ENCODE peak calls at places on chromosome 7, in six cellular contexts. S is DND-41, Y is SJCRH30, N is prostate gland, K is tibial artery, M is Peyer's patch. U is an unnamed sample.

GRCh38 chr7:876077-876971 is at the start of gene GET4:
- DNase-seq in S (peak; percentile 95), Y (peak; percentile 85), N (peak; percentile 97), K (peak; percentile 94), M (peak; percentile 95), U (peak; percentile 96)

GRCh38 chr7:92448185-92448747 is 984 bp downstream of the GATAD1 start:
- DNase-seq in S (peak; percentile 61), Y (peak; percentile 57), N (peak; percentile 44), K (peak; percentile 61), M (peak; percentile 57), U (no peak)

GRCh38 chr7:79781716-79782115 is 328.2 kb upstream of the MAGI2 start:
- DNase-seq in S (no peak), Y (no peak), N (no peak), K (no peak), M (no peak), U (no peak)

GRCh38 chr7:157253850-157254249 is 83.0 kb upstream of the DNAJB6 start:
- DNase-seq in S (no peak), Y (no peak), N (peak; percentile 90), K (no peak), M (no peak), U (peak; percentile 69)

GRCh38 chr7:109073543-109073942 is 503.9 kb downstream of the DNAJB9 start:
- DNase-seq in S (no peak), Y (no peak), N (no peak), K (no peak), M (no peak), U (no peak)

GRCh38 chr7:25777969-25778767 is 373.8 kb upstream of the NFE2L3 start:
- DNase-seq in S (no peak), Y (peak; percentile 96), N (no peak), K (no peak), M (no peak), U (peak; percentile 39)

GRCh38 chr7:141055146-141055545 is 18.7 kb upstream of the TMEM178B start:
- DNase-seq in S (no peak), Y (no peak), N (no peak), K (no peak), M (no peak), U (no peak)

GRCh38 chr7:25087855-25088254 is 37.2 kb downstream of the CYCS start:
- DNase-seq in S (no peak), Y (no peak), N (no peak), K (no peak), M (no peak), U (no peak)

GRCh38 chr7:91843831-91844230 is 36.7 kb downstream of the MTERF1 start:
- DNase-seq in S (no peak), Y (no peak), N (no peak), K (no peak), M (no peak), U (no peak)

GRCh38 chr7:155424301-155425010 is 33.5 kb upstream of the EN2 start:
- DNase-seq in S (no peak), Y (no peak), N (no peak), K (no peak), M (no peak), U (no peak)

GRCh38 chr7:100825215-100825671 is 2.1 kb downstream of the EPHB4 start:
- DNase-seq in S (no peak), Y (no peak), N (peak; percentile 53), K (no peak), M (no peak), U (no peak)

GRCh38 chr7:9776900-9777299 is 1196.8 kb upstream of the PHF14 start:
- DNase-seq in S (no peak), Y (peak; percentile 19), N (no peak), K (no peak), M (no peak), U (no peak)

GRCh38 chr7:28686418-28686800 is 271.7 kb downstream of the TRIL start:
- DNase-seq in S (no peak), Y (peak; percentile 73), N (no peak), K (no peak), M (no peak), U (no peak)

GRCh38 chr7:151271699-151272355 is 23.3 kb upstream of the SMARCD3 start:
- DNase-seq in S (peak; percentile 52), Y (no peak), N (peak; percentile 89), K (peak; percentile 90), M (no peak), U (peak; percentile 63)

GRCh38 chr7:157496426-157497275 is 159.8 kb downstream of the DNAJB6 start:
- DNase-seq in S (no peak), Y (no peak), N (no peak), K (peak; percentile 5), M (no peak), U (no peak)

GRCh38 chr7:140417456-140418155 is 13.7 kb downstream of the RAB19 start:
- DNase-seq in S (peak; percentile 60), Y (no peak), N (no peak), K (no peak), M (no peak), U (no peak)

GRCh38 chr7:126578338-126578737 is 674.4 kb downstream of the GRM8 start:
- DNase-seq in S (peak; percentile 18), Y (peak; percentile 92), N (no peak), K (no peak), M (no peak), U (no peak)

GRCh38 chr7:114760477-114760876 is 161.4 kb upstream of the MDFIC start:
- DNase-seq in S (no peak), Y (no peak), N (no peak), K (no peak), M (no peak), U (no peak)

GRCh38 chr7:15280078-15280734 is 281.6 kb downstream of the AGMO start:
- DNase-seq in S (no peak), Y (no peak), N (no peak), K (no peak), M (no peak), U (no peak)

GRCh38 chr7:102044641-102044983 is 227.2 kb downstream of the CUX1 start:
- DNase-seq in S (no peak), Y (no peak), N (no peak), K (no peak), M (no peak), U (no peak)
- H3K4me1 ChIP-seq in S (peaks cover 30% of the 10 kb centered on the region), Y (peaks cover 6% of the 10 kb centered on the region), N (no peaks in the 10 kb centered on the region), K (peaks cover 13% of the 10 kb centered on the region), M (no peaks in the 10 kb centered on the region), U (peaks cover 19% of the 10 kb centered on the region)

GRCh38 chr7:19853261-19853832 is 79.9 kb upstream of the TMEM196 start:
- DNase-seq in S (no peak), Y (no peak), N (no peak), K (no peak), M (no peak), U (no peak)

GRCh38 chr7:19852192-19852591 is 78.8 kb upstream of the TMEM196 start:
- DNase-seq in S (no peak), Y (no peak), N (no peak), K (no peak), M (no peak), U (no peak)

DNA sequence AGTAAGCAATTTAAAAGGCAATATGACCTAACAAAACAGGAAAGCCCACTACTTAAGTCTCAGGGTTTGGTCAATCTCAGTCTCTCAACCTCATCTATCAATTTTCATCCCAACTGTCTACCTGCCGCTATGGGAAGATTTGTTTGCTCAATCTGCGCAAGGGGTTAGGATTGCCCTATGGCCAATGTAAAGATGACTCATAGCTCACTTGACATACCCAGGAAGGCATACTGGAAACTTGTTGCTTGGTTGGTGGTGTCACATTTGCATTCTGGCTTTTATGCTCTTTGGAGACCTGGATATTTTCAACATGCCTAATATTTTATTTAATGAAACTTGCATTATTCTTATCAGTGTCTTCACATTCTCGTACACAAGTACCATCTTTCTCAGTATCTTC is 78.1 kb upstream of the TMEM196 start:
- DNase-seq in S (no peak), Y (no peak), N (no peak), K (no peak), M (no peak), U (no peak)
- H3K27ac ChIP-seq in S (no peak overlapping the region), Y (no peak overlapping the region), N (no peak overlapping the region), K (no peak overlapping the region), M (no peak overlapping the region), U (no peak overlapping the region)

GRCh38 chr7:31122649-31123058 is 70.5 kb downstream of the ADCYAP1R1 start:
- DNase-seq in S (peak; percentile 55), Y (peak; percentile 46), N (peak; percentile 43), K (peak; percentile 70), M (no peak), U (no peak)
- H3K4me1 ChIP-seq in S (no peaks in the 10 kb centered on the region), Y (no peaks in the 10 kb centered on the region), N (no peaks in the 10 kb centered on the region), K (no peaks in the 10 kb centered on the region), M (no peaks in the 10 kb centered on the region), U (no peaks in the 10 kb centered on the region)

GRCh38 chr7:64793106-64793755 is 997 bp upstream of the ZNF138 start:
- DNase-seq in S (no peak), Y (peak; percentile 43), N (no peak), K (no peak), M (no peak), U (no peak)
- H3K27ac ChIP-seq in S (peak overlapping the region; percentile 62), Y (peak overlapping the region; percentile 78), N (no peak overlapping the region), K (peak overlapping the region; percentile 86), M (no peak overlapping the region), U (peak overlapping the region; percentile 86)

GRCh38 chr7:130903358-130903974 is 169.5 kb upstream of the KLF14 start:
- DNase-seq in S (no peak), Y (no peak), N (no peak), K (no peak), M (no peak), U (no peak)
- H3K4me1 ChIP-seq in S (no peaks in the 10 kb centered on the region), Y (peaks cover 10% of the 10 kb centered on the region), N (peaks cover 17% of the 10 kb centered on the region), K (peaks cover 65% of the 10 kb centered on the region), M (peaks cover 9% of the 10 kb centered on the region), U (peaks cover 100% of the 10 kb centered on the region)

GRCh38 chr7:117041007-117041406 is 87.7 kb downstream of the ST7 start:
- DNase-seq in S (no peak), Y (no peak), N (no peak), K (no peak), M (no peak), U (no peak)
- H3K27ac ChIP-seq in S (no peak overlapping the region), Y (no peak overlapping the region), N (no peak overlapping the region), K (no peak overlapping the region), M (no peak overlapping the region), U (no peak overlapping the region)

DNA sequence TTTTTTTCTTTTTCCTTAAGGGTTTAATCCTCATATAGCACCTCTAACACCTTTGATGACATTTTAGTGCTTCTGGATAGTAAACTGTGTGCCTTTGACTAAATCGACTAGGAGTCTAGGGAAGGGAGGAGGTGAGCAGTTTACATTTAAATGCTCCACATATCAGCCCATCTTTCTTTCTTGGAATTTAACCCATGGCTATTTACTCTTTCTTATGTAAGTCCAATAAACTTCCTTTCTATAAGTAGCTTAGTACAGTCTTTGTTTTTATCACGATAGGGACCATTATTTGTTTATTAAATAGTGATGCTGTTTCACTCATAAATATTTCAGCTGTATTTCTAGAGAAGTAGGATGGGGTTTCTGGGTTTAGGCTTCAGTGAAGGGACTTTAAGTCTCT is 669.9 kb downstream of the AUTS2 start:
- DNase-seq in S (no peak), Y (no peak), N (no peak), K (no peak), M (no peak), U (no peak)
- H3K4me1 ChIP-seq in S (no peaks in the 10 kb centered on the region), Y (no peaks in the 10 kb centered on the region), N (peaks cover 3% of the 10 kb centered on the region), K (no peaks in the 10 kb centered on the region), M (no peaks in the 10 kb centered on the region), U (no peaks in the 10 kb centered on the region)

DNA sequence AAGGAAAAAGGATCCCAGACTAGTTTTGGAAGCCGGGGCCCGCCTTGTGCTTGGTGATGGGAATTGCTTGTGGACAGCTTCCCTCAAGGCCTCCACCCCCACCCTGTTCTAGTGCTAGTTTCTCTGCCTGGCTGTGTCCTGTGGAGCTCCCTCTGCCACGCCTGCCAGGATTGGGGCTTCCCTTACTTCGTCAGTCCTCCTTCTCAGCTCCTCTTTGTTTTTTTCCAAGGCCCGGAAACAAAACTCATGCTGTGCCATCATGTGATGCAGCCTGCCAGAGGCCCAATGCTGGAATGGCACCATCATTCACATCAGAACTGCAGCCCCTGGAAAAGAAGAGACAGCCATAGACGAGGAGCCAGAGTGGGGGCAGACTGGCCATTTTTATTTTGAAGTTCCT is 11.2 kb downstream of the YKT6 start:
- DNase-seq in S (no peak), Y (no peak), N (no peak), K (no peak), M (peak; percentile 15), U (no peak)
- H3K27ac ChIP-seq in S (no peak overlapping the region), Y (no peak overlapping the region), N (no peak overlapping the region), K (no peak overlapping the region), M (no peak overlapping the region), U (no peak overlapping the region)